ENCODE peak calls at places on chromosomes 3 and 15, in eight cellular contexts. E, Y, J, K, G, M, V and Q are unnamed samples.

GRCh38 chr3:39134305-39134704 is 19.1 kb downstream of the CSRNP1 start:
- DNase-seq in J (no peak), M (no peak), V (no peak), G (peak), Y (no peak), E (no peak), K (no peak), Q (no peak)

GRCh38 chr3:102299125-102299877 is 135.5 kb upstream of the ZPLD1 start:
- DNase-seq in M (no peak), G (no peak), K (no peak), J (no peak), V (peak), E (no peak), Y (no peak), Q (no peak)

GRCh38 chr3:2097641-2098191 is 950 bp upstream of the CNTN4 start:
- DNase-seq in G (no peak), E (no peak), V (no peak), M (no peak), Y (no peak), J (no peak), K (no peak), Q (peak)

GRCh38 chr3:119413603-119414280 is 49.7 kb downstream of the TMEM39A start:
- DNase-seq in V (no peak), E (no peak), J (no peak), M (no peak), G (no peak), K (no peak), Y (no peak), Q (no peak)

GRCh38 chr3:180382781-180383180 is 219.2 kb upstream of the TTC14 start:
- DNase-seq in G (no peak), M (no peak), Y (no peak), E (no peak), J (no peak), K (no peak), V (no peak), Q (no peak)

GRCh38 chr3:29255854-29256696 is 24.8 kb upstream of the RBMS3 start:
- DNase-seq in G (no peak), K (no peak), M (no peak), V (peak), E (no peak), Y (no peak), J (no peak), Q (peak)

GRCh38 chr3:196377321-196377720 is 39.1 kb upstream of the TM4SF19 start:
- DNase-seq in E (no peak), Y (no peak), G (no peak), J (no peak), M (no peak), K (no peak), V (no peak), Q (no peak)

GRCh38 chr3:171614318-171614967 is 154.2 kb upstream of the TNIK start:
- DNase-seq in V (no peak), J (no peak), K (peak), M (peak), Y (no peak), E (no peak), G (peak), Q (peak)

GRCh38 chr15:66633346-66633745 is 67.5 kb upstream of the LCTL start:
- DNase-seq in Y (no peak), G (no peak), M (no peak), E (no peak), J (no peak), K (no peak), V (no peak), Q (no peak)

GRCh38 chr15:70323111-70323851 is 225.6 kb upstream of the TLE3 start:
- DNase-seq in Y (peak), E (no peak), J (no peak), V (no peak), G (no peak), K (peak), M (no peak), Q (peak)

GRCh38 chr3:160860346-160860745 is 104.3 kb downstream of the PPM1L start:
- DNase-seq in M (no peak), Y (no peak), J (no peak), E (no peak), K (no peak), G (no peak), V (no peak), Q (no peak)

GRCh38 chr3:123027292-123028232 is at the start of gene SEMA5B:
- DNase-seq in G (peak), J (no peak), Y (peak), E (no peak), M (no peak), K (peak), V (peak), Q (peak)

GRCh38 chr3:113894927-113895326 is 52.9 kb upstream of the ZDHHC23 start:
- DNase-seq in Y (no peak), G (no peak), V (no peak), M (peak), K (no peak), J (no peak), E (no peak), Q (no peak)

GRCh38 chr3:58013973-58014649 is 5.9 kb downstream of the FLNB start:
- DNase-seq in E (no peak), M (no peak), K (peak), G (no peak), V (no peak), Y (peak), J (peak), Q (peak)

GRCh38 chr3:112376996-112377395 is 44.0 kb downstream of the CD200 start:
- DNase-seq in J (no peak), Y (no peak), M (no peak), K (no peak), V (no peak), E (no peak), G (no peak), Q (peak)

GRCh38 chr3:114299421-114299820 is 5.6 kb downstream of the TIGIT start:
- DNase-seq in E (no peak), G (no peak), K (no peak), Y (no peak), V (peak), J (no peak), M (peak), Q (no peak)

GRCh38 chr3:11022115-11022514 is 29.6 kb downstream of the SLC6A1 start:
- DNase-seq in J (no peak), E (no peak), M (no peak), V (no peak), K (no peak), Y (no peak), G (no peak), Q (no peak)

GRCh38 chr3:156135921-156136655 is 15.7 kb downstream of the KCNAB1 start:
- DNase-seq in K (no peak), V (no peak), G (no peak), Y (no peak), J (no peak), E (no peak), M (no peak), Q (no peak)

GRCh38 chr3:159432721-159433300 is 555.8 kb upstream of the IL12A start:
- DNase-seq in V (no peak), M (no peak), J (no peak), G (no peak), K (no peak), E (no peak), Y (no peak), Q (no peak)

GRCh38 chr15:92636950-92637481 is 18.6 kb downstream of the FAM174B start:
- DNase-seq in K (no peak), J (no peak), Y (no peak), G (no peak), V (peak), E (no peak), M (no peak), Q (no peak)

GRCh38 chr15:32872606-32873291 is 154.9 kb downstream of the GREM1 start:
- DNase-seq in G (no peak), V (no peak), M (no peak), Y (peak), K (peak), J (no peak), E (no peak), Q (peak)

GRCh38 chr3:37456270-37456708 is 281.9 kb upstream of the LRRFIP2 start:
- DNase-seq in K (peak), J (no peak), M (no peak), G (peak), Y (peak), V (peak), E (no peak), Q (peak)

GRCh38 chr3:176663819-176664218 is 533.5 kb downstream of the TBL1XR1 start:
- DNase-seq in G (no peak), Y (no peak), V (peak), E (no peak), J (peak), K (no peak), M (peak), Q (peak)

GRCh38 chr15:51075364-51075763 is 19.3 kb downstream of the TNFAIP8L3 start:
- DNase-seq in M (no peak), E (no peak), V (no peak), G (no peak), J (no peak), Y (peak), K (no peak), Q (peak)

GRCh38 chr3:193791041-193792032 is 198.3 kb downstream of the OPA1 start:
- DNase-seq in E (no peak), V (peak), G (no peak), M (no peak), Y (no peak), J (no peak), K (no peak), Q (no peak)

GRCh38 chr15:60589253-60589652 is 110.3 kb upstream of the ICE2 start:
- DNase-seq in E (no peak), M (no peak), V (no peak), K (no peak), G (no peak), J (no peak), Y (no peak), Q (no peak)

GRCh38 chr15:78455749-78456148 is 17.7 kb downstream of the IREB2 start:
- DNase-seq in V (no peak), K (no peak), Y (no peak), J (no peak), E (no peak), G (peak), M (no peak), Q (peak)

GRCh38 chr15:94327356-94327936 is 96.1 kb downstream of the MCTP2 start:
- DNase-seq in E (peak), M (peak), J (no peak), K (no peak), G (no peak), V (peak), Y (no peak), Q (peak)

GRCh38 chr15:26882112-26882511 is 15.2 kb downstream of the GABRA5 start:
- DNase-seq in M (no peak), K (no peak), V (no peak), E (no peak), Y (no peak), J (no peak), G (no peak), Q (no peak)

GRCh38 chr3:23968467-23969184 is 23.5 kb downstream of the NR1D2 start:
- DNase-seq in E (peak), J (no peak), K (no peak), Y (no peak), M (no peak), G (no peak), V (peak), Q (no peak)

GRCh38 chr3:114539525-114539924 is 245.7 kb downstream of the TIGIT start:
- DNase-seq in V (no peak), K (no peak), M (no peak), Y (no peak), E (no peak), G (no peak), J (no peak), Q (no peak)

GRCh38 chr3:73448761-73449290 is 175.9 kb downstream of the PDZRN3 start:
- DNase-seq in E (no peak), J (no peak), M (no peak), Y (no peak), G (no peak), V (no peak), K (no peak), Q (no peak)

GRCh38 chr15:76101655-76102054 is 41.9 kb downstream of the TMEM266 start:
- DNase-seq in J (no peak), Y (no peak), G (no peak), E (no peak), V (no peak), K (no peak), M (no peak), Q (no peak)

GRCh38 chr3:177182352-177182751 is 14.9 kb downstream of the TBL1XR1 start:
- DNase-seq in Y (no peak), G (no peak), E (no peak), J (no peak), K (no peak), V (no peak), M (no peak), Q (no peak)

GRCh38 chr3:396293-396692 is 199.7 kb downstream of the CHL1 start:
- DNase-seq in V (no peak), K (no peak), Y (no peak), E (no peak), G (no peak), M (no peak), J (no peak), Q (no peak)

DNA sequence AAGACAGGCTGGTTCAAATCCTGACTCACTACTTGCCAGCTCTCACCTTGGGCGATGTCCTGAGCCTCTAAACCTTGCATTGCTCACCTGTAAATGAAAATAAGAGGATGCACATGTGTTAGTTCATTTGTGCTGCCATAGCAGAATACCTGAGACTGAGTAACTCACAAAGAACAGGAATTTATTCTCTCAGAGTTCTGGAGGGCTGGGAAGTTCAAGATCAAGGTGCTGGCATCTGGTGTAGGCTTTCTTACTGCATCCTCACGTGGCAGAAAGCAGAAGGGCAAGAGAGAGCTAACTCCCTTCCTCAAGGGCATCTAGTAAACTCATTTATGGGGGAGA is 222.7 kb downstream of the MTHFS start:
- DNase-seq in K (no peak), V (no peak), J (no peak), Y (no peak), G (no peak), E (no peak), M (no peak), Q (no peak)
- H3K4me3 ChIP-seq in K (no peak), V (no peak), J (no peak), Y (no peak), G (no peak), E (no peak), M (no peak), Q (no peak)

GRCh38 chr3:14431556-14431927 is 29.1 kb downstream of the SLC6A6 start:
- DNase-seq in M (no peak), E (no peak), K (no peak), V (no peak), G (no peak), Y (no peak), J (no peak), Q (no peak)
- TF ChIP-seq CTCF in M (peak), E (no peak), K (no peak), V (no peak), G (no peak), Y (no peak), J (no peak), Q (peak)

DNA sequence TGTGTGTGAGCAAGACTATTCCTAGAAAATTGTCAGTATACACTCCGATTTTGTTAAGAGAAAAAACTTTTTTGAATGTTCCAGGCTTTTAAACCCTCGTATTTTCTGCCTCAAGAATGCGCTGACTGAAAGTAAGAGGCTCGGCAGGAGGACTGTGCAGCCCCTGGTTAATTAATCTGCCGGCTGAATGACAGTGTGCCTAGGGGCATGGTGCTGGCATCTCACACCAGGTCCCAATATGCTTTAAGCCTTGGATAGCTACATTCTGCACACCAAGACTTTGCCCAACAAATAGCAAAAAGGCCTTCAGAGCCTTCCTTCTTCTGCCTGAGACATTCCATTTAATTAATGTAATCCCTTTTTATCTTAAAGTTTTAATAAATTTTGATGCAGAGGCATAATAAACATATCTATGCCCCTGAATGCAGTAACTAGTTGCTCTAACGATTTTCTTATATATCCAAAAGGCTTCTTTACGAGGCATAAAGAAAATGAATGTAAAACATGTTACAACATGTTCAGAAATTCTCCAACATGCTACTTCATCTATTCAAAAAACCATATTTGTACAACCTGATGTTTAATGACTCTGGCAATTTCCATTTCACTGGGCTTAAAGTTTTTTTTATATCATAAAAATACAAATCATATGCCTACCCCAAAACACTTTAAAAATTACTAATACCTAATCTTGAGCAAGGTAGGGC is 37.9 kb downstream of the DPH6 start:
- DNase-seq in M (no peak), E (no peak), Y (no peak), K (no peak), J (no peak), G (no peak), V (no peak), Q (no peak)
- H3K4me3 ChIP-seq in M (no peak), E (no peak), Y (no peak), K (no peak), J (no peak), G (no peak), V (no peak), Q (no peak)

GRCh38 chr15:57358611-57359010 is 17.7 kb upstream of the CGNL1 start:
- DNase-seq in V (no peak), E (no peak), J (no peak), K (no peak), Y (no peak), M (no peak), G (no peak), Q (no peak)

GRCh38 chr15:57367556-57367955 is 8.7 kb upstream of the CGNL1 start:
- DNase-seq in J (no peak), M (no peak), K (no peak), V (no peak), G (no peak), E (no peak), Y (no peak), Q (no peak)

GRCh38 chr15:57363661-57364060 is 12.6 kb upstream of the CGNL1 start:
- DNase-seq in V (no peak), Y (no peak), E (no peak), G (no peak), J (no peak), K (no peak), M (no peak), Q (no peak)

GRCh38 chr15:57364282-57365007 is 11.9 kb upstream of the CGNL1 start:
- DNase-seq in Y (no peak), K (no peak), E (no peak), G (no peak), V (no peak), M (peak), J (no peak), Q (peak)
- TF ChIP-seq CTCF in Y (peak), K (no peak), E (no peak), G (no peak), V (no peak), M (peak), J (peak), Q (peak)

DNA sequence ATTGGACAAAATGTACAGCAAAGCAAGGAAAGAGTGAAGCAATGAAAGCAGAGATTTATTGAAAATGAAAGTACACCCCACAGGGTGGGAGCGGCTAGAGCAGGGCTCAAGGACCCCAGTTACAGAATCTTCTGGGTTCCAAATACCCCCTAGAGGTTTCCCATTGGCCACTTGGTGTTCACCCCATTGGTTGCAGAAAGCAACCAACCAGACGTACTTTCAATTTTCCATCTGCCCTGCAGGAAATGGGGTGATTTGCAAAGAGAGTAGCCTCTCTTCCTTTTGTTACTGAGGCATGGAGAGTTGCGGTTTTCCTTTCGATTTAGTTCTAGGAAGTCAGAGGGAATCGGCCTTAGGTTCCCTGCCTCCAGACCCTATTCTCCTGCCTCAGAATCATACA is 2.4 kb downstream of the PML start:
- DNase-seq in G (no peak), V (no peak), J (no peak), E (no peak), Y (no peak), M (no peak), K (no peak), Q (peak)
- H3K4me3 ChIP-seq in G (peak), V (peak), J (peak), E (peak), Y (peak), M (no peak), K (peak), Q (peak)